ENCODE peak calls at places on chromosomes 4 and X, in six cellular contexts. Z is H9, A is neuronal stem cell, T is mesenchymal stem cell, I is IMR-90, G is H1. U is an unnamed sample.

GRCh38 chr4:33980361-33980760 is 2264.0 kb downstream of the ARAP2 start:
- DNase-seq in Z (no peak), A (no peak), T (no peak), I (no peak), G (no peak), U (no peak)

GRCh38 chr4:24928708-24929107 is 15.9 kb upstream of the CCDC149 start:
- DNase-seq in Z (no peak), A (no peak), T (no peak), I (no peak), G (no peak), U (no peak)

GRCh38 chrX:71107762-71108360 is 1.3 kb upstream of the CXorf65 start:
- DNase-seq in Z (no peak), A (no peak), T (peak), I (no peak), G (no peak), U (no peak)

GRCh38 chrX:122591546-122591945 is 592.5 kb upstream of the GRIA3 start:
- DNase-seq in Z (no peak), A (no peak), T (no peak), I (no peak), G (no peak), U (peak)

GRCh38 chrX:132533409-132533808 is 44.6 kb upstream of the MBNL3 start:
- DNase-seq in Z (no peak), A (no peak), T (peak), I (no peak), G (no peak), U (no peak)

GRCh38 chr4:166014411-166014810 is 141.4 kb downstream of the TLL1 start:
- DNase-seq in Z (no peak), A (no peak), T (no peak), I (no peak), G (no peak), U (no peak)

GRCh38 chr4:161642708-161643107 is 521.1 kb downstream of the FSTL5 start:
- DNase-seq in Z (no peak), A (no peak), T (no peak), I (no peak), G (no peak), U (no peak)

GRCh38 chr4:46390353-46391058 is 578 bp upstream of the GABRA2 start:
- DNase-seq in Z (peak), A (peak), T (peak), I (no peak), G (no peak), U (no peak)

GRCh38 chrX:54492340-54492739 is 3.7 kb downstream of the FGD1 start:
- DNase-seq in Z (peak), A (no peak), T (peak), I (peak), G (no peak), U (no peak)

GRCh38 chr4:117417856-117418255 is 332.5 kb upstream of the TRAM1L1 start:
- DNase-seq in Z (no peak), A (no peak), T (peak), I (peak), G (no peak), U (no peak)

GRCh38 chrX:104351173-104351769 is 96.5 kb upstream of the ESX1 start:
- DNase-seq in Z (no peak), A (no peak), T (peak), I (peak), G (no peak), U (no peak)

GRCh38 chr4:68249434-68249833 is 3.9 kb upstream of the TMPRSS11B start:
- DNase-seq in Z (no peak), A (no peak), T (no peak), I (no peak), G (no peak), U (no peak)

GRCh38 chrX:69021095-69021494 is 144.2 kb downstream of the PJA1 start:
- DNase-seq in Z (no peak), A (no peak), T (no peak), I (no peak), G (no peak), U (no peak)

GRCh38 chr4:142402156-142402555 is 443.9 kb downstream of the INPP4B start:
- DNase-seq in Z (no peak), A (no peak), T (no peak), I (no peak), G (no peak), U (no peak)

GRCh38 chr4:99084595-99084994 is 4.0 kb downstream of the ADH5 start:
- DNase-seq in Z (no peak), A (no peak), T (no peak), I (no peak), G (no peak), U (no peak)

GRCh38 chr4:113951263-113951662 is 28.2 kb downstream of the ARSJ start:
- DNase-seq in Z (no peak), A (no peak), T (no peak), I (peak), G (no peak), U (no peak)

GRCh38 chr4:146650034-146650433 is 11.3 kb downstream of the POU4F2 start:
- DNase-seq in Z (no peak), A (no peak), T (no peak), I (no peak), G (no peak), U (no peak)

GRCh38 chr4:107050525-107051135 is 14.5 kb upstream of the DKK2 start:
- DNase-seq in Z (no peak), A (peak), T (peak), I (peak), G (no peak), U (no peak)

GRCh38 chr4:127870688-127871087 is 10.0 kb upstream of the PLK4 start:
- DNase-seq in Z (no peak), A (no peak), T (peak), I (peak), G (no peak), U (no peak)

GRCh38 chr4:13322681-13323101 is 161.4 kb downstream of the RAB28 start:
- DNase-seq in Z (no peak), A (no peak), T (peak), I (peak), G (no peak), U (no peak)

GRCh38 chrX:153971632-153972367 is at the start of gene HCFC1:
- DNase-seq in Z (peak), A (peak), T (peak), I (peak), G (peak), U (peak)

GRCh38 chr4:53459548-53459947 is 82.1 kb downstream of the FIP1L1 start:
- DNase-seq in Z (no peak), A (no peak), T (peak), I (peak), G (no peak), U (no peak)

GRCh38 chr4:158171456-158171790 is 1.4 kb downstream of the GASK1B start:
- DNase-seq in Z (no peak), A (no peak), T (no peak), I (no peak), G (no peak), U (no peak)

GRCh38 chrX:137194164-137194563 is 160.4 kb upstream of the GPR101 start:
- DNase-seq in Z (peak), A (peak), T (no peak), I (peak), G (peak), U (peak)

GRCh38 chr4:8311096-8312068 is 41.8 kb downstream of the HTRA3 start:
- DNase-seq in Z (no peak), A (no peak), T (no peak), I (no peak), G (peak), U (no peak)

GRCh38 chrX:22952011-22952410 is 47.7 kb upstream of the DDX53 start:
- DNase-seq in Z (no peak), A (no peak), T (peak), I (peak), G (no peak), U (no peak)
- H2AFZ ChIP-seq in Z (peak), A (no peak), T (no peak), I (no peak), G (no peak), U (no peak)

DNA sequence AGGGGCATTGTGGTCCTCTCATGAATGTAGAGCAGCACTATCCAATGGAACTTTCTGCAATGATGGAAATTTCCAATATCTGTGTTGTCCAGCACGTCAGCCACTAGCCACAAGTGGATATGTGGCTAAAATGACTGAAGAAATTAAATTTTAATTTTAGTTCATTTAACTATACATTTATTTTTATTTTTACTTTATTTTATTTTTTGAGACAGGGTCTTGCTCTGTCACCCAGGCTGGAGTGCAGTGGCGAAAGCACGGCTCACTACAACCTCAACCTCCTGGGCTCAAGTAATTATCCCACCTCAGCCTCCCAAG is 13.3 kb upstream of the RBBP7 start:
- DNase-seq in Z (no peak), A (no peak), T (no peak), I (no peak), G (no peak), U (no peak)
- H3K14ac ChIP-seq in Z (no peak), A (no peak), T (no peak), I (no peak), G (no peak), U (no peak)

GRCh38 chr4:71260544-71260943 is 78.3 kb upstream of the SLC4A4 start:
- DNase-seq in Z (no peak), A (no peak), T (no peak), I (no peak), G (no peak), U (no peak)

GRCh38 chr4:71261001-71261400 is 77.8 kb upstream of the SLC4A4 start:
- DNase-seq in Z (no peak), A (no peak), T (no peak), I (no peak), G (no peak), U (no peak)

GRCh38 chr4:71259305-71259704 is 79.5 kb upstream of the SLC4A4 start:
- DNase-seq in Z (no peak), A (no peak), T (no peak), I (no peak), G (no peak), U (no peak)

GRCh38 chr4:71258323-71258722 is 80.5 kb upstream of the SLC4A4 start:
- DNase-seq in Z (no peak), A (no peak), T (no peak), I (no peak), G (no peak), U (no peak)

DNA sequence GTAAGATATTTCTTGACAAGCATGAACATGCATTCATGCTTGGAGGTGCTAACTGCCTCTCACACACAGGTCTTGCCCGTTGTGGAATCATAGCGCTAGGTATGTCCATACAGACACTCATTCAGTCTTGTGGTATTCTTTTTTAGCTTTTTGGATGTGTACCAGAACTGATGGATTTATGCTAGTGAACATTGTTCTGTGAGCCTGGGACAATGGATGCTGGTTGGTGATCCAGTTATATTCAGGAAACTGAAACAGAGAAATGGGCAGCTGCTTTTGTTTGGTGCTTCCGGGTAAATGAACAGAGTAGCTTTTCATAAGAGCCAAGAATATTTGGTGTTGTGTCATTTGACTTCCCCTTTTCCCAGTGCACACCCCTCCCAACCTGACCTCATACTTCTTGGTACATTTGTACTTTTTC is 78.9 kb upstream of the SLC4A4 start:
- DNase-seq in Z (no peak), A (no peak), T (no peak), I (no peak), G (no peak), U (no peak)
- H3K9ac ChIP-seq in Z (no peak), A (no peak), T (no peak), I (no peak), G (no peak), U (no peak)

DNA sequence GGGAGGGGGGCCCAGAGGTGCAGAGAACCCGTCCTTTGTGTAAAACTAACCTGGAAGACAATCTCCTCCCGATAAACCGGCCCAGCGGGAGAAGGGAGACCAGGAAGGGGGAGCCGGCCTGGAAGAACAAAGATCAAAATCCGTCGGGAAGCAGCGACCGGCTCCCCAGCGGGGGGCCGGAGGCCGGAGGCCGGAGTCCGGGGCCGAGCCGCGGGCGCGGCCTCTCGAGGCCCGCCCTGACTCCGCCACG is 552 bp downstream of the ZDHHC9 start:
- DNase-seq in Z (peak), A (no peak), T (no peak), I (no peak), G (peak), U (no peak)
- H2AFZ ChIP-seq in Z (no peak), A (peak), T (no peak), I (peak), G (peak), U (peak)